ENCODE peak calls at places on chromosomes 4 and X, in five cellular contexts. C is HCT116, X is Peyer's patch, O is spleen, T is transverse colon. K is an unnamed sample.

GRCh38 chrX:86039625-86040568 is 7.5 kb downstream of the CHM start:
- DNase-seq in C (no peak), X (no peak), O (peak; percentile 52), T (no peak), K (no peak)

GRCh38 chr4:61406677-61407076 is 206.6 kb downstream of the ADGRL3 start:
- DNase-seq in C (no peak), X (no peak), O (no peak), T (no peak), K (no peak)

GRCh38 chrX:111511477-111511876 is at the start of gene SERTM2:
- DNase-seq in C (no peak), X (no peak), O (no peak), T (no peak), K (no peak)

GRCh38 chrX:154068560-154068959 is 29.0 kb downstream of the MECP2 start:
- DNase-seq in C (no peak), X (no peak), O (no peak), T (no peak), K (no peak)

GRCh38 chrX:22950278-22951266 is 49.2 kb upstream of the DDX53 start:
- DNase-seq in C (no peak), X (no peak), O (no peak), T (no peak), K (no peak)

GRCh38 chrX:131068945-131069719 is 11.0 kb downstream of the ARHGAP36 start:
- DNase-seq in C (peak; percentile 19), X (no peak), O (no peak), T (no peak), K (peak; percentile 16)

GRCh38 chrX:133415276-133416105 is at the start of gene GPC4:
- DNase-seq in C (peak; percentile 57), X (no peak), O (peak; percentile 73), T (peak; percentile 76), K (no peak)

GRCh38 chrX:20254712-20255299 is 11.9 kb downstream of the RPS6KA3 start:
- DNase-seq in C (no peak), X (no peak), O (no peak), T (no peak), K (no peak)

GRCh38 chr4:180913750-180914149 is 1329.5 kb upstream of the TENM3 start:
- DNase-seq in C (peak; percentile 12), X (no peak), O (no peak), T (no peak), K (no peak)

GRCh38 chr4:159252491-159252890 is 149.6 kb downstream of the RAPGEF2 start:
- DNase-seq in C (no peak), X (no peak), O (no peak), T (no peak), K (no peak)

GRCh38 chr4:184267673-184268573 is 50.2 kb upstream of the ENPP6 start:
- DNase-seq in C (peak; percentile 6), X (peak; percentile 82), O (peak; percentile 91), T (peak; percentile 77), K (peak; percentile 81)

GRCh38 chrX:134396174-134396573 is 63.8 kb upstream of the HPRT1 start:
- DNase-seq in C (no peak), X (no peak), O (no peak), T (no peak), K (peak; percentile 2)

GRCh38 chr4:100695871-100696270 is 178.0 kb upstream of the EMCN start:
- DNase-seq in C (no peak), X (no peak), O (no peak), T (no peak), K (no peak)

GRCh38 chr4:30754021-30754420 is 33.9 kb downstream of the PCDH7 start:
- DNase-seq in C (peak; percentile 77), X (no peak), O (no peak), T (no peak), K (no peak)

GRCh38 chr4:171130126-171130801 is 682.9 kb upstream of the GALNTL6 start:
- DNase-seq in C (no peak), X (no peak), O (no peak), T (no peak), K (peak; percentile 0)
- TF ChIP-seq POLR2A in C (no peak), X (no peak), O (no peak), T (no peak), K (no peak)

GRCh38 chr4:86895692-86896488 is 3.7 kb upstream of the C4orf36 start:
- DNase-seq in C (peak; percentile 61), X (no peak), O (no peak), T (no peak), K (peak; percentile 73)

GRCh38 chr4:86892639-86892965 is 380 bp upstream of the C4orf36 start:
- DNase-seq in C (no peak), X (no peak), O (no peak), T (no peak), K (no peak)

GRCh38 chr4:86894465-86894864 is 2.2 kb upstream of the C4orf36 start:
- DNase-seq in C (no peak), X (no peak), O (no peak), T (no peak), K (no peak)

GRCh38 chr4:86893136-86893535 is 914 bp upstream of the C4orf36 start:
- DNase-seq in C (no peak), X (no peak), O (no peak), T (no peak), K (no peak)

DNA sequence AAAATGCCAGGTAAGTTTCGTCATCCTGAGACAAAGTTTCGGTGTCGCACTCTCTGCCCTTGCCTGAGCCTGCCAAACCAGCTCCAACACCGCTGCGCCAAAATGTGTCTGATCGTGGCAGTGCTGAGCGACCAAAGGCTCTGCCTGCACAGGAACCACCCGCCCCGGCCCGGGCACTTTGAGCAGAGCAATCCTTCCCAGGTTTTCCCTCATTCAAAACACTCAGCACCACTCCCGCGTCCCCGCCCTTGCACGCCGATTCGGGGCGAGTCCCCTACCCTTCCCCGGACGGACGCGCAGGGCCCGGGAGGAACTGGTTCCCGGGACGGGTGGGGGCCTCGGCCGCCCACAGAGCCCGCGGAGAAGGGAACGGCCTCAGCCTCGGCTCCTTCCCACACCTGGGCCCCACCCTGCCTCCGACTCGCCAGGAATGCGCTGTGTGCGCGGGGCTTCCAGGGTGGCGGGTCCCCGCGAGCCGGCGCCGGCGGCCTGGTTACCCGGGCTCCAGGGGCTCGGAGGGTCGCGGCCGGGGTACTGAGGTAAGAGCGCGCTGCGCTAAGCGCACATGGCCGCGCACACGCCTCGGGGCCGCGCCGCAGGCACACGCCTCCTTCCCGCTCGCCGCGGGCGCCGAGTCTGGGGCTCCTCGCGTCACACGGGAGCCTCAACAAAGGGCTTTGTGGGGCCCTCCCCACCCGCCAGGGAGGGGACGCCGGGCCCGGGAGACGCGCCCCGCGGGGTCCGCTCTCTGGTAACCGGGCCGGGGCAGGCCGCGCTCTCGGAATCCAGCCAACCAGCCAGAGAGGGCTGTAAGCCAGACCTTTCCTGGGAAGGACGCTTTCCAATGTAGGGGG is at the start of gene C4orf36:
- DNase-seq in C (peak; percentile 66), X (peak; percentile 21), O (peak; percentile 82), T (peak; percentile 78), K (peak; percentile 55)
- TF ChIP-seq POLR2A in C (no peak), X (no peak), O (no peak), T (no peak), K (no peak)

DNA sequence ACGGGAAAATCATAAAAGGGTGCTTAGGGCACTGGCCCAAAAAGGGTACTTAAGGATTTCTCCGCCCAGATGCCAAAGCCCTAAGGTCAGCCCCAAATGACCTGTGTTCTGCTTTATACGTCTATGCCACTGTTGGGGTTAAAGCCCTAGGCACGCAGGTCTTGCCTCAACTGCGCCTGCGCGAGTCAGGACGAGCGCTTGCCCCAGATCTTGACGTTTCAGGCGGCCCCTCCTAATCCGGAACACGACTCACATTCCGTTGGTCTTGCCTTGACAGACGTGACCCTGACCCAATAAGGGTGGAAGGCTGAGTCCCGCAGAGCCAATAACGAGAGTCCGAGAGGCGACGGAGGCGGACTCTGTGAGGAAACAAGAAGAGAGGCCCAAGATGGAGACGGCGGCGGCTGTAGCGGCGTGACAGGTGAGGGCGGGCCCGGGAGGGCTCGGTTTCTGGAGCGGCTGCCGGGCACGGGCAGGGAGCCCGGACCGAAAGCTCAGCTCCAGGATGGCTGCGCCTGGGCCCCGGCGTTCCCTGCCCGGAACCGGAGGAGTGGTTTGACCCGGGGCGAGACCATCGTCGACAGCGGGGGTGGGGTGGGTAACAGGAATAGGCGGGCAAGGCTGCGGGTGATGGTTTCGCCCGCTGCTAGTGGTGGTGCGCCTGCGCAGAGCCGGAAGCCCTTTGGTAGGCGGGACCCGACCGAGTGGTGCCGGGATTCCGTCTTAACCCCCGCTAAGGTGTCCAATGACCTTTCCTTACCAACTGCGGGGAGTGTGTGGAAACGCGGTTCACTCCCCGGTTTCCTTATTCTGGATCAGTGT is at the start of gene ARAF:
- DNase-seq in C (peak; percentile 99), X (peak; percentile 91), O (peak; percentile 96), T (peak; percentile 96), K (peak; percentile 98)
- TF ChIP-seq POLR2A in C (peak; percentile 33), X (peak; percentile 17), O (peak; percentile 4), T (peak; percentile 58), K (peak; percentile 81)

DNA sequence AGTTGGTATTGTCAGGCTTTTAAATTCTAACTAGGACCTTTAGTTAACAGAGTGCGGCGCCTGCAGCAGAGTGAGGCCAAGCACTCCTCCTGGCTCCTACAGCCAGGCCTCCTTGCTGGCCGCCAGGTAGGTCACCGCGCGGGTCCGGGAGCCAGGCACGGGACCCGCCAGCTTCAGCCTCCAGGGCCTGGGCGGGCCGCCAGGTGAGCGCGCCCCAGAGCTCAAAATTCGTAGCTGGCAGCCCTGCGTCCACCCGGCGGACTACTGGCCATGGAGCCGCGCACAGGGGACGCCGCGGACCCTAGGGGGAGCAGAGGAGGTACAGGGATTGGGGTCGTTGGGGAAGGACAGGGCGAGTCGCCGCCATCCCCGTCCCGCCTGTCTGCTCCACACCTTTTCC is at the start of gene MAGIX:
- DNase-seq in C (no peak), X (no peak), O (peak; percentile 78), T (no peak), K (no peak)
- TF ChIP-seq POLR2A in C (no peak), X (no peak), O (no peak), T (no peak), K (no peak)

GRCh38 chrX:71068052-71068918 is at the start of gene SNX12:
- DNase-seq in C (peak; percentile 86), X (peak; percentile 85), O (peak; percentile 94), T (peak; percentile 91), K (peak; percentile 96)
- TF ChIP-seq POLR2A in C (peak; percentile 42), X (peak; percentile 60), O (peak; percentile 25), T (peak; percentile 59), K (peak; percentile 73)

GRCh38 chrX:108091266-108091877 is at the start of the genes ATG4A and PSMD10:
- DNase-seq in C (peak; percentile 87), X (peak; percentile 91), O (peak; percentile 96), T (peak; percentile 94), K (peak; percentile 95)
- TF ChIP-seq POLR2A in C (no peak), X (peak; percentile 51), O (peak; percentile 27), T (peak; percentile 84), K (peak; percentile 91)

DNA sequence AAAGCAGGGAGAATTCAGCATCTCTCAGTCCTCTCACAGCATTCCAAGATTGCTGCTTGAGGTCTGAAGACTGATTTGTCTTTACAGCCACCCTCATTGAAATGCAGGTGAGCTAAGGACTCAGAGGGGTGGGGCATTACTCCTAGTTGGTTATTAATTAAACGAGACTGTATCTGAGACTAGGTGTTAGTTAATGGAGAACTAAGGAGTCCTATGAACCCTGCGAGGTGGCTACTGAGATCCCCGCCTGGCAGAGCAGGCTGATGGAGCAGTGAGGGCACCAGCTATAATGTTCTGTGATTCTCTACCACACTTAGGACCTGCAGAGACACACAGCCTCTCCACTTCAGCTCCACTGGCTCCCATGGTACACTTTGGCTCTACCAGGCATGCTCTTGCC is 215.3 kb downstream of the MID1IP1 start:
- DNase-seq in C (no peak), X (no peak), O (no peak), T (no peak), K (no peak)
- TF ChIP-seq POLR2A in C (no peak), X (peak; percentile 38), O (no peak), T (no peak), K (no peak)